ENCODE peak calls at places on chromosome 5, in ten cellular contexts. W is endothelial cell of umbilical vein, B is KG1, T is tibial artery, F is HTR-8/SVneo, L is aorta, E is psoas muscle, J is kidney tubule cell, Y is dermis blood vessel endothelial cell, M is NCI-H1436. R is an unnamed sample.

GRCh38 chr5:176547811-176548210 is 1.3 kb upstream of the CDHR2 start:
- DNase-seq in W (no peak), B (no peak), T (no peak), F (no peak), L (no peak), E (no peak), J (peak), Y (peak), M (no peak), R (no peak)

GRCh38 chr5:22651355-22651754 is 201.8 kb downstream of the CDH12 start:
- DNase-seq in W (no peak), B (no peak), T (no peak), F (no peak), L (no peak), E (no peak), J (no peak), Y (no peak), M (no peak), R (no peak)

GRCh38 chr5:107553063-107553676 is 117.6 kb downstream of the EFNA5 start:
- DNase-seq in W (no peak), B (no peak), T (no peak), F (no peak), L (no peak), E (no peak), J (peak), Y (no peak), M (peak), R (no peak)

GRCh38 chr5:72599519-72600400 is 92.5 kb upstream of the ZNF366 start:
- DNase-seq in W (peak), B (no peak), T (no peak), F (no peak), L (no peak), E (no peak), J (peak), Y (peak), M (no peak), R (no peak)

GRCh38 chr5:2757563-2758311 is 6.3 kb upstream of the IRX2 start:
- DNase-seq in W (no peak), B (no peak), T (no peak), F (no peak), L (no peak), E (no peak), J (peak), Y (no peak), M (no peak), R (no peak)

GRCh38 chr5:178116406-178116885 is 3.1 kb downstream of the N4BP3 start:
- DNase-seq in W (peak), B (no peak), T (no peak), F (no peak), L (no peak), E (no peak), J (no peak), Y (peak), M (no peak), R (no peak)

GRCh38 chr5:90345684-90346083 is 63.9 kb downstream of the CETN3 start:
- DNase-seq in W (no peak), B (no peak), T (no peak), F (no peak), L (no peak), E (no peak), J (no peak), Y (no peak), M (no peak), R (no peak)

GRCh38 chr5:10301842-10302610 is 5.7 kb downstream of the CMBL start:
- DNase-seq in W (no peak), B (no peak), T (no peak), F (no peak), L (peak), E (peak), J (peak), Y (peak), M (no peak), R (no peak)

GRCh38 chr5:154714271-154714986 is 40.7 kb upstream of the LARP1 start:
- DNase-seq in W (peak), B (no peak), T (no peak), F (no peak), L (no peak), E (no peak), J (peak), Y (peak), M (no peak), R (no peak)

GRCh38 chr5:81552844-81553569 is 159.1 kb upstream of the ACOT12 start:
- DNase-seq in W (peak), B (no peak), T (no peak), F (no peak), L (no peak), E (no peak), J (peak), Y (peak), M (no peak), R (no peak)

GRCh38 chr5:152942633-152943336 is 537.7 kb upstream of the NMUR2 start:
- DNase-seq in W (no peak), B (no peak), T (no peak), F (no peak), L (no peak), E (no peak), J (no peak), Y (no peak), M (no peak), R (no peak)

GRCh38 chr5:172549708-172550095 is 91.4 kb upstream of the NEURL1B start:
- DNase-seq in W (no peak), B (no peak), T (no peak), F (no peak), L (no peak), E (no peak), J (no peak), Y (no peak), M (peak), R (no peak)

GRCh38 chr5:122498163-122498562 is 186.1 kb downstream of the SNCAIP start:
- DNase-seq in W (no peak), B (no peak), T (no peak), F (no peak), L (no peak), E (no peak), J (no peak), Y (no peak), M (no peak), R (no peak)